ENCODE peak calls at places on chromosomes 5 and 9, in nine cellular contexts. X is nephron progenitor cell, H is omental fat pad, S is thoracic aorta, W is cardiac fibroblast, V is HFFc6, D is uterus, A is suprapubic skin, Y is astrocyte of the spinal cord. G is an unnamed sample.

GRCh38 chr5:9714187-9714586 is 84.0 kb upstream of the TAS2R1 start:
- DNase-seq in X (no peak), H (no peak), S (no peak), W (no peak), V (peak), D (no peak), A (no peak), Y (no peak), G (no peak)

GRCh38 chr5:141961466-141961865 is 3.5 kb upstream of the PCDH12 start:
- DNase-seq in X (no peak), H (no peak), S (no peak), W (no peak), V (no peak), D (no peak), A (no peak), Y (no peak), G (no peak)

GRCh38 chr9:128836509-128837145 is 7.0 kb upstream of the SPOUT1 start:
- DNase-seq in X (no peak), H (no peak), S (no peak), W (no peak), V (no peak), D (no peak), A (no peak), Y (no peak), G (no peak)

GRCh38 chr5:154084255-154084654 is 45.5 kb downstream of the MFAP3 start:
- DNase-seq in X (no peak), H (no peak), S (no peak), W (no peak), V (no peak), D (no peak), A (no peak), Y (no peak), G (no peak)

GRCh38 chr5:65262590-65263189 is 219.0 kb downstream of the ADAMTS6 start:
- DNase-seq in X (peak), H (no peak), S (no peak), W (peak), V (peak), D (peak), A (no peak), Y (peak), G (no peak)

GRCh38 chr9:107548298-107549142 is 59.0 kb upstream of the KLF4 start:
- DNase-seq in X (no peak), H (no peak), S (peak), W (peak), V (peak), D (peak), A (no peak), Y (peak), G (no peak)

GRCh38 chr5:38816083-38817030 is 29.5 kb upstream of the OSMR start:
- DNase-seq in X (no peak), H (no peak), S (no peak), W (no peak), V (no peak), D (no peak), A (no peak), Y (no peak), G (no peak)

GRCh38 chr5:168468836-168469235 is 17.4 kb upstream of the RARS1 start:
- DNase-seq in X (no peak), H (no peak), S (no peak), W (peak), V (peak), D (no peak), A (no peak), Y (peak), G (no peak)

GRCh38 chr5:8906303-8906967 is 639.4 kb downstream of the SEMA5A start:
- DNase-seq in X (no peak), H (no peak), S (no peak), W (no peak), V (peak), D (no peak), A (no peak), Y (peak), G (no peak)

GRCh38 chr5:41087461-41087860 is 16.3 kb upstream of the MROH2B start:
- DNase-seq in X (no peak), H (no peak), S (no peak), W (peak), V (no peak), D (no peak), A (no peak), Y (peak), G (no peak)

GRCh38 chr9:117368684-117369230 is 46.1 kb downstream of the ASTN2 start:
- DNase-seq in X (no peak), H (no peak), S (no peak), W (no peak), V (no peak), D (no peak), A (no peak), Y (no peak), G (no peak)

GRCh38 chr5:6649186-6649585 is 15.9 kb downstream of the SRD5A1 start:
- DNase-seq in X (no peak), H (no peak), S (no peak), W (no peak), V (no peak), D (no peak), A (no peak), Y (no peak), G (no peak)

GRCh38 chr5:120657083-120657482 is 193.0 kb downstream of the PRR16 start:
- DNase-seq in X (no peak), H (no peak), S (no peak), W (no peak), V (no peak), D (no peak), A (no peak), Y (no peak), G (no peak)

GRCh38 chr5:137439645-137440044 is 59.5 kb downstream of the SPOCK1 start:
- DNase-seq in X (no peak), H (no peak), S (no peak), W (no peak), V (no peak), D (no peak), A (no peak), Y (no peak), G (no peak)

GRCh38 chr9:14309403-14309802 is 4.5 kb downstream of the NFIB start:
- DNase-seq in X (no peak), H (no peak), S (no peak), W (peak), V (no peak), D (no peak), A (no peak), Y (peak), G (no peak)

GRCh38 chr5:138654281-138654867 is 79.2 kb upstream of the HSPA9 start:
- DNase-seq in X (no peak), H (no peak), S (no peak), W (no peak), V (peak), D (no peak), A (no peak), Y (peak), G (no peak)

GRCh38 chr5:138651767-138652117 is 76.5 kb upstream of the HSPA9 start:
- DNase-seq in X (no peak), H (no peak), S (no peak), W (no peak), V (no peak), D (no peak), A (no peak), Y (no peak), G (no peak)

GRCh38 chr5:138650999-138651766 is 76.0 kb upstream of the HSPA9 start:
- DNase-seq in X (peak), H (no peak), S (no peak), W (no peak), V (no peak), D (no peak), A (no peak), Y (no peak), G (no peak)

GRCh38 chr5:138655530-138656245 is 80.5 kb upstream of the HSPA9 start:
- DNase-seq in X (no peak), H (no peak), S (no peak), W (peak), V (no peak), D (no peak), A (no peak), Y (no peak), G (no peak)

DNA sequence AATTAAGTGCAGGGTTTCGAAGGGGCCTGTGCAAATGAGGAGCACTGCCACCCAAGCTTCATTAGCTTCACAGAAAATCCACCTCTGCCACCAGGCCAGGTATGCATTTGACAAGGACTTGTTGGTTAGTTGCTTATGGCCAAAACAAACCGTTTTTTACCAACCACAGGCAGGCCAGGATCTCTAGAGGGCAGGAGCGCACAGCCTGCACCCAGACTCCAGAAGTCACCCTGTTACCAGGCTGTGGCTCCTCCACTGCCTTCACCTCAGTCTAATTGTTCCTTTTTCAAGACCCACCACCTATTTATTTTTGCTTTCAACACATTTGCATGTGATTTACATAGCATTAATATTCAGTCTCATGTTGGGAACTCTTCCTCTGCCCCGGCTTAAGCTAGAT is 78.3 kb upstream of the HSPA9 start:
- DNase-seq in X (no peak), H (no peak), S (no peak), W (peak), V (peak), D (no peak), A (no peak), Y (no peak), G (no peak)
- TF ChIP-seq CTCF in X (no peak), H (no peak), S (no peak), W (peak), V (peak), D (no peak), A (no peak), Y (peak), G (peak)

GRCh38 chr9:136685792-136686533 is 1.3 kb downstream of the AGPAT2 start:
- DNase-seq in X (peak), H (no peak), S (no peak), W (no peak), V (no peak), D (no peak), A (no peak), Y (no peak), G (no peak)
- TF ChIP-seq CTCF in X (no peak), H (no peak), S (no peak), W (no peak), V (peak), D (no peak), A (no peak), Y (no peak), G (no peak)

GRCh38 chr5:133421806-133422205 is 190.5 kb downstream of the FSTL4 start:
- DNase-seq in X (no peak), H (no peak), S (no peak), W (no peak), V (no peak), D (no peak), A (no peak), Y (no peak), G (no peak)
- TF ChIP-seq CTCF in X (no peak), H (no peak), S (no peak), W (no peak), V (no peak), D (no peak), A (no peak), Y (no peak), G (no peak)

GRCh38 chr5:180590543-180591248 is 603 bp downstream of the SCGB3A1 start:
- DNase-seq in X (peak), H (no peak), S (no peak), W (no peak), V (no peak), D (no peak), A (no peak), Y (no peak), G (no peak)
- TF ChIP-seq CTCF in X (no peak), H (no peak), S (no peak), W (no peak), V (no peak), D (no peak), A (no peak), Y (no peak), G (no peak)

DNA sequence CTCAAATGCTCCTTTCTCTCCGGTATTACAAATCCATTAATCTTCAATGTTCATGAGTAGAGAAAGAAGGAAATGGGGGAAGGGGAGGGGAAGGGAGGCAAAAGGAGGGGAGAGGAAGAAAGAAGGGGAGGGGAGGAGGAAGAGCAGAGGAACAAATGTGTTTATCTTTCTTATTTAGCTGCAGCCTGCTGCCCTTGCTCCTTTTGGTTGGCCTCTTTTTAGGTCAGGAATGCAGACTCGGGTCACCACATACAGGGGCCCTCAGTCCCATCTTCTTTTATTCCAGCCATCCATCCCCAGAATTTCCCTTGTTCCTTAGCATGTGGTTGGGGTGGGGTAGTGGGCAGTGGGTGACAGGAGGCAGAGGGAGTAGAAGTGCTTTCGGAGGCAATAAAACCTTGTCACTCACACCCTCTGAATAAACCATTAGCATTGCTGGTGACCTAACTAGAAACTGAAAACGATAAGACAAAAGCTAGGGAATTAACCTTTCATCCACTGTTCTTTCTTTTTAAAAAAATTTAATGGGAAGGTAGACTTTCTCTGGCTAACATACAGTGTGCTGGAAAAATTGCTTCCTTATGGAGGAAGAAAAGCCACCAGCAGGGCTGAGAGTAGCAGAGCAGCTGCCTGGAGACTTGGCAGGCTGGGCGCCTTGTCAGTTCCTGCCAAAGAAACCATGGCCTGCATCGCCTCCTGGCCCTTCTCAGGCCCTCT is 16.8 kb upstream of the PRLR start:
- DNase-seq in X (no peak), H (no peak), S (no peak), W (peak), V (no peak), D (peak), A (no peak), Y (peak), G (no peak)
- TF ChIP-seq CTCF in X (no peak), H (no peak), S (peak), W (no peak), V (no peak), D (no peak), A (no peak), Y (no peak), G (no peak)